ENCODE peak calls at places on chromosomes 7 and 10, in four cellular contexts. One of them, this sample, is unnamed.

GRCh38 chr10:132665946-132666732 is 119.8 kb downstream of the NKX6-2 start:
- DNase-seq in prostate gland: no peak
- DNase-seq in thoracic aorta: no peak
- DNase-seq in uterus: no peak
- DNase-seq in this sample: no peak

GRCh38 chr10:93958834-93959233 is 34.9 kb upstream of the PLCE1 start:
- DNase-seq in prostate gland: no peak
- DNase-seq in thoracic aorta: no peak
- DNase-seq in uterus: no peak
- DNase-seq in this sample: no peak

GRCh38 chr7:66055321-66055956 is 20.2 kb upstream of the ASL start:
- DNase-seq in uterus: no peak
- DNase-seq in thoracic aorta: no peak
- DNase-seq in prostate gland: no peak
- DNase-seq in this sample: no peak

GRCh38 chr7:34067406-34067805 is 162.1 kb downstream of the BMPER start:
- DNase-seq in prostate gland: no peak
- DNase-seq in uterus: no peak
- DNase-seq in thoracic aorta: no peak
- DNase-seq in this sample: no peak

GRCh38 chr7:90390926-90391325 is 12.3 kb upstream of the CLDN12 start:
- DNase-seq in prostate gland: no peak
- DNase-seq in thoracic aorta: no peak
- DNase-seq in uterus: no peak
- DNase-seq in this sample: no peak

GRCh38 chr10:111482621-111483216 is 405.9 kb downstream of the ADRA2A start:
- DNase-seq in thoracic aorta: no peak
- DNase-seq in prostate gland: no peak
- DNase-seq in uterus: no peak
- DNase-seq in this sample: no peak

GRCh38 chr7:34838329-34838728 is 180.3 kb downstream of the NPSR1 start:
- DNase-seq in uterus: no peak
- DNase-seq in prostate gland: no peak
- DNase-seq in thoracic aorta: no peak
- DNase-seq in this sample: no peak

GRCh38 chr10:79111427-79111826 is 42.7 kb downstream of the ZMIZ1 start:
- DNase-seq in thoracic aorta: no peak
- DNase-seq in prostate gland: no peak
- DNase-seq in uterus: no peak
- DNase-seq in this sample: no peak

GRCh38 chr7:130910949-130911944 is 177.2 kb upstream of the KLF14 start:
- DNase-seq in thoracic aorta: no peak
- DNase-seq in uterus: no peak
- DNase-seq in prostate gland: no peak
- DNase-seq in this sample: no peak

GRCh38 chr10:125144693-125145623 is 15.4 kb downstream of the CTBP2 start:
- DNase-seq in thoracic aorta: no peak
- DNase-seq in uterus: no peak
- DNase-seq in prostate gland: no peak
- DNase-seq in this sample: peak; percentile 69

GRCh38 chr7:54839538-54840213 is 80.7 kb upstream of the SEC61G start:
- DNase-seq in thoracic aorta: peak; percentile 36
- DNase-seq in uterus: peak; percentile 50
- DNase-seq in prostate gland: no peak
- DNase-seq in this sample: peak; percentile 55

GRCh38 chr10:1189166-1190051 is 133.2 kb downstream of the WDR37 start:
- DNase-seq in prostate gland: no peak
- DNase-seq in uterus: no peak
- DNase-seq in thoracic aorta: no peak
- DNase-seq in this sample: peak; percentile 61

GRCh38 chr10:86073199-86073977 is 293.2 kb downstream of the GRID1 start:
- DNase-seq in uterus: no peak
- DNase-seq in prostate gland: no peak
- DNase-seq in thoracic aorta: no peak
- DNase-seq in this sample: no peak

GRCh38 chr10:62437696-62438095 is 63.5 kb downstream of the ZNF365 start:
- DNase-seq in uterus: no peak
- DNase-seq in prostate gland: peak; percentile 22
- DNase-seq in thoracic aorta: no peak
- DNase-seq in this sample: no peak

GRCh38 chr10:110706690-110707098 is 62.6 kb downstream of the RBM20 start:
- DNase-seq in uterus: no peak
- DNase-seq in thoracic aorta: no peak
- DNase-seq in prostate gland: no peak
- DNase-seq in this sample: no peak

GRCh38 chr10:71753091-71753959 is 20.0 kb downstream of the VSIR start:
- DNase-seq in prostate gland: no peak
- DNase-seq in thoracic aorta: no peak
- DNase-seq in uterus: no peak
- DNase-seq in this sample: no peak

DNA sequence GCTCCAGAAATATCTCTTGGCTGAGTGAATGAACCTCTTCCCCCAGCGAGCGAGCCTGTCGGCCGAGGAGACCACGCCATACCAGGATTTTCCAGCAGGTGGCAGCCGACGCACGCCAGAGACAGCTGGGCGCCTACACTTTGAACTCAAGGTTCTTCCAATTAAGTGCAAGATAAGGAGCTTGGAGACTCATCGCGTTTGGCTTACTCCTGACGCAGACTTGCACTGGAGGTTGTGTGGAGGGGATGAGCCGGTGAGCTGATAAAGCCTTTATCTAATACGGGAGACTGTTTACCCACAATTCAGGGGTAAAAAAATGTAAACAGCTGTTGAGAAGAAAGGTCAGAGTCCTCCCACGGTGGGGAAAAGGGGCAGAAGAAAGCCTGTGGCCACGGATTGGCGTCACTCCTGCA is 45.9 kb upstream of the EMX2 start:
- DNase-seq in prostate gland: peak; percentile 67
- DNase-seq in uterus: peak; percentile 93
- DNase-seq in thoracic aorta: peak; percentile 15
- DNase-seq in this sample: peak; percentile 71
- TF ChIP-seq CTCF in prostate gland: peak; percentile 91
- TF ChIP-seq CTCF in uterus: peak; percentile 93
- TF ChIP-seq CTCF in thoracic aorta: peak; percentile 92
- TF ChIP-seq CTCF in this sample: peak; percentile 82

GRCh38 chr10:24466616-24466949 is 257.1 kb downstream of the ARHGAP21 start:
- DNase-seq in thoracic aorta: no peak
- DNase-seq in uterus: no peak
- DNase-seq in prostate gland: no peak
- DNase-seq in this sample: no peak

GRCh38 chr10:24467094-24467493 is 256.6 kb downstream of the ARHGAP21 start:
- DNase-seq in prostate gland: no peak
- DNase-seq in thoracic aorta: no peak
- DNase-seq in uterus: no peak
- DNase-seq in this sample: no peak

GRCh38 chr10:24468281-24468751 is 255.4 kb downstream of the ARHGAP21 start:
- DNase-seq in prostate gland: peak; percentile 42
- DNase-seq in thoracic aorta: no peak
- DNase-seq in uterus: no peak
- DNase-seq in this sample: no peak

GRCh38 chr10:24465899-24466615 is 257.1 kb downstream of the KIAA1217 start:
- DNase-seq in thoracic aorta: no peak
- DNase-seq in uterus: no peak
- DNase-seq in prostate gland: peak; percentile 81
- DNase-seq in this sample: no peak

GRCh38 chr10:24467605-24468004 is 256.1 kb downstream of the ARHGAP21 start:
- DNase-seq in prostate gland: no peak
- DNase-seq in uterus: no peak
- DNase-seq in thoracic aorta: no peak
- DNase-seq in this sample: no peak
- H3K4me3 ChIP-seq in prostate gland: peak overlapping the region; percentile 11
- H3K4me3 ChIP-seq in uterus: no peak overlapping the region
- H3K4me3 ChIP-seq in thoracic aorta: no peak overlapping the region
- H3K4me3 ChIP-seq in this sample: no peak overlapping the region

GRCh38 chr10:21159669-21160068 is 262.6 kb upstream of the NEBL start:
- DNase-seq in prostate gland: no peak
- DNase-seq in uterus: no peak
- DNase-seq in thoracic aorta: no peak
- DNase-seq in this sample: no peak
- TF ChIP-seq CTCF in prostate gland: no peak
- TF ChIP-seq CTCF in uterus: no peak
- TF ChIP-seq CTCF in thoracic aorta: no peak
- TF ChIP-seq CTCF in this sample: no peak

GRCh38 chr10:29798876-29799690 is 164.3 kb upstream of the SVIL start:
- DNase-seq in uterus: no peak
- DNase-seq in prostate gland: no peak
- DNase-seq in thoracic aorta: no peak
- DNase-seq in this sample: no peak

GRCh38 chr10:29791773-29792172 is 157.0 kb upstream of the SVIL start:
- DNase-seq in thoracic aorta: no peak
- DNase-seq in uterus: no peak
- DNase-seq in prostate gland: peak; percentile 24
- DNase-seq in this sample: no peak

GRCh38 chr10:29795856-29796255 is 161.1 kb upstream of the SVIL start:
- DNase-seq in thoracic aorta: no peak
- DNase-seq in prostate gland: peak; percentile 62
- DNase-seq in uterus: no peak
- DNase-seq in this sample: no peak

GRCh38 chr10:29794776-29795635 is 160.2 kb upstream of the SVIL start:
- DNase-seq in prostate gland: peak; percentile 41
- DNase-seq in thoracic aorta: no peak
- DNase-seq in uterus: no peak
- DNase-seq in this sample: peak; percentile 58

GRCh38 chr10:29797616-29798015 is 162.8 kb upstream of the SVIL start:
- DNase-seq in uterus: no peak
- DNase-seq in prostate gland: no peak
- DNase-seq in thoracic aorta: no peak
- DNase-seq in this sample: no peak
- H3K4me3 ChIP-seq in uterus: no peak overlapping the region
- H3K4me3 ChIP-seq in prostate gland: no peak overlapping the region
- H3K4me3 ChIP-seq in thoracic aorta: no peak overlapping the region
- H3K4me3 ChIP-seq in this sample: no peak overlapping the region

GRCh38 chr10:113301342-113301984 is 251.4 kb upstream of the HABP2 start:
- DNase-seq in uterus: no peak
- DNase-seq in prostate gland: no peak
- DNase-seq in thoracic aorta: no peak
- DNase-seq in this sample: peak; percentile 26
- TF ChIP-seq CTCF in uterus: no peak
- TF ChIP-seq CTCF in prostate gland: no peak
- TF ChIP-seq CTCF in thoracic aorta: no peak
- TF ChIP-seq CTCF in this sample: no peak

This sample was measured in thyroid gland.